ENCODE peak calls at places on chromosomes 4 and X, in five cellular contexts. G is HFFc6, T is AG04450, A is H9, D is LNCaP clone FGC. O is an unnamed sample.

GRCh38 chr4:143273170-143273917 is 63.3 kb upstream of the GAB1 start:
- DNase-seq in G (no peak), T (no peak), A (no peak), D (no peak), O (no peak)

GRCh38 chr4:40289366-40290188 is 45.6 kb upstream of the CHRNA9 start:
- DNase-seq in G (no peak), T (no peak), A (no peak), D (no peak), O (no peak)

GRCh38 chrX:54978448-54978847 is 15.5 kb downstream of the PFKFB1 start:
- DNase-seq in G (peak; percentile 9), T (no peak), A (no peak), D (no peak), O (no peak)

GRCh38 chr4:88204882-88205281 is 46.4 kb upstream of the ABCG2 start:
- DNase-seq in G (no peak), T (no peak), A (no peak), D (peak; percentile 82), O (no peak)

GRCh38 chrX:97685753-97686152 is 802.0 kb downstream of the RPA4 start:
- DNase-seq in G (peak; percentile 8), T (no peak), A (no peak), D (peak; percentile 15), O (peak; percentile 17)

GRCh38 chr4:164779080-164779479 is 25.1 kb downstream of the SMIM31 start:
- DNase-seq in G (no peak), T (no peak), A (no peak), D (no peak), O (peak; percentile 81)

GRCh38 chr4:47668810-47669408 is 169.0 kb downstream of the CORIN start:
- DNase-seq in G (peak; percentile 35), T (peak; percentile 16), A (no peak), D (peak; percentile 31), O (peak; percentile 61)

GRCh38 chr4:96170198-96170597 is 330.3 kb downstream of the PDHA2 start:
- DNase-seq in G (no peak), T (no peak), A (peak; percentile 50), D (no peak), O (no peak)

GRCh38 chrX:38212246-38212645 is 8.4 kb downstream of the SRPX start:
- DNase-seq in G (no peak), T (no peak), A (no peak), D (no peak), O (peak; percentile 23)

GRCh38 chr4:82515705-82516104 is 46.1 kb downstream of the TMEM150C start:
- DNase-seq in G (peak; percentile 45), T (no peak), A (no peak), D (peak; percentile 51), O (peak; percentile 72)

GRCh38 chr4:96473246-96473645 is 633.4 kb downstream of the PDHA2 start:
- DNase-seq in G (no peak), T (no peak), A (no peak), D (no peak), O (no peak)

GRCh38 chr4:86924805-86925204 is 10.0 kb upstream of the AFF1 start:
- DNase-seq in G (peak; percentile 83), T (no peak), A (peak; percentile 12), D (no peak), O (peak; percentile 87)

GRCh38 chrX:139106111-139106510 is 394.6 kb upstream of the FGF13 start:
- DNase-seq in G (peak; percentile 6), T (no peak), A (no peak), D (no peak), O (peak; percentile 94)

GRCh38 chr4:141388483-141388882 is 167.8 kb downstream of the ZNF330 start:
- DNase-seq in G (peak; percentile 87), T (peak; percentile 62), A (no peak), D (no peak), O (peak; percentile 95)

GRCh38 chrX:33183366-33183765 is 28.0 kb downstream of the DMD start:
- DNase-seq in G (no peak), T (peak; percentile 44), A (no peak), D (no peak), O (no peak)

DNA sequence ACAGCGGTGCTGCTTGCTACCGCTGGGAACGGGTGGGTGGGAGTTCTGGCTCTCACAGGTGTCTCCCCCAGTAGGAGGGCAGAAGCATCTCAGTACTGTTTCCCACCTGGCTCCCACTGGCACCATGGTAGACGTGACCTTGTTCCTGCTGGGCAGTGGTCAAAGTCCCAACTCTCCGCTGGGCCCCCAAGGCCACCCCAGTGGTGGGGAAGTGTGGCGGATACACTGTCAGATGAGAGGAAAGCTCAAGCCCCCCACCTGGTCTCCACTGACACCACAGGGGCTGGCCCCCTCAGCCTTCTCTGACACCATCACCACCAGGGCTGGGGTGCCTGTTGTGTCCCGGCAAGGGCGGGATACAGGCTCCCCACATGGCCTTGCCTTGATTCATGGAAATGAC is 24.6 kb downstream of the LETM1 start:
- DNase-seq in G (no peak), T (no peak), A (no peak), D (no peak), O (no peak)
- TF ChIP-seq CTCF in G (no peak), T (no peak), A (no peak), D (no peak), O (no peak)

DNA sequence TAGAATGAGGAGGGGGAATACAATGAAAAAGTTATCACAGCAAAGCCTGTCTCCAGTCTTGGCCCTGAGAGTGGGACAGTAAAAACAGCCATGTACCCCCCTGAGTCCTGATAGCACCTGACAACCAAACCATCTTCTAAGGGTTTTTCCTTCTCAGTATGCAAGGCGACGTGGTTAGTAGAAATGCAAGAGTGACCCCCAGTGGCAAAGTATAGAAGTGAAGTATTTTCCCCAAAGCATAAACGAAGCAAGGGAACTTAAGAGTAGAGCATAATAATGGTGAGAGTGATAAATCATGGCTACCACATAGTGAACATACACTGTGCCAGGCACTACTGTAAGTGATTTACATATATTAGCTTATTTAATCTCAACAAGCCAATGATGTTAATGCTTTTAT is 52.8 kb downstream of the FAM47C start:
- DNase-seq in G (peak; percentile 2), T (peak; percentile 1), A (peak; percentile 38), D (peak; percentile 53), O (peak; percentile 17)
- TF ChIP-seq CTCF in G (peak; percentile 64), T (peak; percentile 47), A (peak; percentile 68), D (peak; percentile 61), O (peak; percentile 55)

GRCh38 chr4:94171616-94172015 is 36.0 kb upstream of the SMARCAD1 start:
- DNase-seq in G (no peak), T (no peak), A (no peak), D (no peak), O (no peak)
- TF ChIP-seq CTCF in G (peak; percentile 77), T (peak; percentile 49), A (peak; percentile 73), D (no peak), O (peak; percentile 42)

GRCh38 chrX:94834226-94834625 is 1160.2 kb downstream of the FAM133A start:
- DNase-seq in G (no peak), T (no peak), A (no peak), D (no peak), O (no peak)

GRCh38 chrX:94830717-94831116 is 1156.7 kb downstream of the FAM133A start:
- DNase-seq in G (no peak), T (no peak), A (no peak), D (no peak), O (no peak)

DNA sequence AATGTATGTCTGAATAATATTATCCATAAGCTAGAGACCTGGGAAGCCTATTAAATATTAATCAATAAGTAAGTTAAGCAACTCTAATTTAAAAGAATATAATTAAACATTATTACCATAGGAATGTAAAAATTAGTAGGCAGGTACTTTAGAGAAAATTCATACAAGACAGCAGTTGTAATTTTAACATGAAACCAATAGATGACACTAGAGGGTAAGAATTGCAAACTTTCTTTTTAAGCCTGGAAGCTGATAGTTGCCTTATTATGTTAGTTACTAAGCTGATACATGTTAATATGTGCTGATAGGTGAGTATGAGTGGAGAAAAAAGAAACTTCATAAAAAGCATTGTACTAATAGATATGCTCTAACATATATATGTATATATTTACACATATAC is 1157.4 kb downstream of the FAM133A start:
- DNase-seq in G (no peak), T (no peak), A (no peak), D (no peak), O (peak; percentile 2)
- TF ChIP-seq CTCF in G (peak; percentile 60), T (peak; percentile 19), A (peak; percentile 83), D (peak; percentile 47), O (peak; percentile 38)

GRCh38 chrX:46642145-46642544 is 68.6 kb downstream of the CHST7 start:
- DNase-seq in G (peak; percentile 2), T (no peak), A (no peak), D (peak; percentile 28), O (no peak)
- TF ChIP-seq CTCF in G (peak; percentile 76), T (peak; percentile 38), A (peak; percentile 54), D (peak; percentile 27), O (peak; percentile 37)

GRCh38 chr4:140233811-140234696 is 80.1 kb upstream of the MAML3 start:
- DNase-seq in G (peak; percentile 64), T (peak; percentile 61), A (no peak), D (no peak), O (peak; percentile 68)
- TF ChIP-seq CTCF in G (no peak), T (peak; percentile 26), A (no peak), D (no peak), O (peak; percentile 9)

DNA sequence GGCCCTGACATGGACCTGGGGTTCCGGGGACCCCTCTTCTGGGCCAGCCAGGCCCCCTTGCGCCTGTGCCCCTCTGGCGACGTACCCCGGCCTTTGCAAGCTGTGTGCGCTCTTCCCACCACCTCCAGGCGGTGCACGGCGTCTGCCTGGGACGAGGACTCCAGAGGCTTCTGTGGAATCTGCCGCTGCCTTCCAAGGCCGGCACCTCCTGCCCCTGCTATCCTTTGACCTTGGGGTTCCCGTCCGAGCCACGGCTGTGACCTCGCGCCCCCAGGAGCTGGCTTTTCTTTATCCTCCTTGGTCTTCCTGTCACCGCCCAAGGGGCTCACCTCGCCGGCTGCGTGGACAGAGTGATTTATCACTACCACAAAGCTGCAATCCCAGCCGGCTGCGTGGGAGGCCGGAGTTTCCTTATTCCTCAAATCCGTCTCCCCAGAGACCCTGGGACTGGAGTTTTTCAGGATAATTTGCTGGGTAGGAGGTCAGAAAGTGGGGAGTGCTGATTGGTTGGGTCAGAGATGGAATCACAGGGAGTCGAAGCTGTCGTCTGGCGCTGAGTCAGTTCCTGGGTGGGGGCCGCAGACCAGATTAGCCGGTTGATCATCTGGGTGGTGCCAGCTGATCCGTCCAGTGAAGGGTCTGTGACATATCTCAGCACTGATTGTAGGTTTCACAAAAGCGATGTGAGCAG is 19.9 kb upstream of the PLCXD1 start:
- DNase-seq in G (no peak), T (no peak), A (peak; percentile 56), D (no peak), O (no peak)
- TF ChIP-seq CTCF in G (no peak), T (no peak), A (no peak), D (no peak), O (no peak)

DNA sequence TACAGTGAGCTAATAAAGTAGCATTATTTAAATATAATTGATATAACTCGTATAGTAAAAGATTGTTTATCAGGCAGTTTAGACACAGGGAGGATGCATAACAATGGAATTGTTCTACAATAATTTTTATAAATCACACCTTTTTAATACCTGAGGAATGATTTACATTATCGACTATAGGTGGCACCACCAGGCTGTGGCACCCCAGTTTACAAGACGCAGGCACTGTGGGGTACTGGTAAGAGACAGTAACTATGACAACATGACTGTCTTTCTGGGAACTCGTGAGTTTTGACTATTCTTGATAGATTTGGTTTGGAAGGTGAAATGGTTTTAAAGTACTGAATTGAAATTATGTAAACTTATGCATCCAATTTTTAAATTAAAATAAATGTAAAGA is 27.1 kb upstream of the STBD1 start:
- DNase-seq in G (no peak), T (no peak), A (no peak), D (no peak), O (no peak)
- TF ChIP-seq CTCF in G (no peak), T (no peak), A (no peak), D (no peak), O (no peak)

O was measured in AG10803.